ENCODE peak calls at places on chromosomes 12 and 14, in seven cellular contexts. V is uterus; K is fibroblast of lung; Z is gastrocnemius medialis; G is mammary epithelial cell; I is pancreas; J is naive thymus-derived CD4-positive, alpha-beta T cell. S is an unnamed sample.

GRCh38 chr14:64732536-64733120 is 28.4 kb downstream of the PLEKHG3 start:
- DNase-seq in V (no peak), K (no peak), Z (no peak), G (no peak), I (no peak), J (no peak), S (no peak)

GRCh38 chr14:62436256-62436655 is 609.0 kb downstream of the KCNH5 start:
- DNase-seq in V (no peak), K (no peak), Z (no peak), G (peak; percentile 58), I (no peak), J (no peak), S (no peak)

GRCh38 chr14:80211143-80212024 is at the start of gene DIO2:
- DNase-seq in V (no peak), K (peak; percentile 20), Z (peak; percentile 12), G (no peak), I (peak; percentile 19), J (no peak), S (no peak)

GRCh38 chr12:9049520-9050133 is 60.3 kb downstream of the KLRG1 start:
- DNase-seq in V (no peak), K (peak; percentile 74), Z (no peak), G (peak; percentile 28), I (no peak), J (peak; percentile 50), S (no peak)

GRCh38 chr12:104303538-104304151 is at the start of gene EID3:
- DNase-seq in V (peak; percentile 86), K (peak; percentile 75), Z (peak; percentile 75), G (peak; percentile 71), I (peak; percentile 87), J (peak; percentile 86), S (peak; percentile 90)

GRCh38 chr14:90675399-90675798 is 140.8 kb downstream of the TTC7B start:
- DNase-seq in V (no peak), K (peak; percentile 62), Z (peak; percentile 87), G (no peak), I (no peak), J (no peak), S (peak; percentile 45)

GRCh38 chr14:90647469-90647868 is 168.8 kb downstream of the TTC7B start:
- DNase-seq in V (no peak), K (no peak), Z (no peak), G (no peak), I (no peak), J (no peak), S (no peak)

GRCh38 chr12:120539303-120539702 is 5.1 kb downstream of the RNF10 start:
- DNase-seq in V (no peak), K (peak; percentile 56), Z (peak; percentile 47), G (peak; percentile 51), I (no peak), J (no peak), S (peak; percentile 45)

GRCh38 chr12:13242926-13243325 is 46.4 kb downstream of the EMP1 start:
- DNase-seq in V (no peak), K (no peak), Z (no peak), G (no peak), I (no peak), J (no peak), S (no peak)

GRCh38 chr14:91008759-91009409 is 51.6 kb downstream of the RPS6KA5 start:
- DNase-seq in V (no peak), K (peak; percentile 4), Z (no peak), G (no peak), I (no peak), J (no peak), S (no peak)

GRCh38 chr14:68551045-68551683 is 241.7 kb downstream of the ZFP36L1 start:
- DNase-seq in V (peak; percentile 56), K (peak; percentile 42), Z (no peak), G (no peak), I (peak; percentile 10), J (no peak), S (no peak)

GRCh38 chr12:92546826-92547348 is 155.9 kb upstream of the PLEKHG7 start:
- DNase-seq in V (no peak), K (no peak), Z (no peak), G (no peak), I (no peak), J (no peak), S (no peak)

GRCh38 chr12:46259713-46260112 is 9.1 kb downstream of the SLC38A1 start:
- DNase-seq in V (no peak), K (no peak), Z (no peak), G (no peak), I (no peak), J (no peak), S (no peak)

GRCh38 chr14:103782376-103782775 is 65.0 kb downstream of the PPP1R13B start:
- DNase-seq in V (no peak), K (no peak), Z (no peak), G (no peak), I (no peak), J (no peak), S (no peak)

GRCh38 chr14:83706555-83706954 is 1823.4 kb upstream of the FLRT2 start:
- DNase-seq in V (no peak), K (peak; percentile 9), Z (no peak), G (no peak), I (no peak), J (no peak), S (peak; percentile 0)

GRCh38 chr12:124761876-124762275 is 101.8 kb downstream of the SCARB1 start:
- DNase-seq in V (no peak), K (no peak), Z (no peak), G (no peak), I (no peak), J (no peak), S (peak; percentile 35)

GRCh38 chr12:104137902-104138746 is at the start of gene NFYB:
- DNase-seq in V (peak; percentile 97), K (peak; percentile 98), Z (peak; percentile 97), G (peak; percentile 96), I (peak; percentile 95), J (peak; percentile 95), S (peak; percentile 94)

DNA sequence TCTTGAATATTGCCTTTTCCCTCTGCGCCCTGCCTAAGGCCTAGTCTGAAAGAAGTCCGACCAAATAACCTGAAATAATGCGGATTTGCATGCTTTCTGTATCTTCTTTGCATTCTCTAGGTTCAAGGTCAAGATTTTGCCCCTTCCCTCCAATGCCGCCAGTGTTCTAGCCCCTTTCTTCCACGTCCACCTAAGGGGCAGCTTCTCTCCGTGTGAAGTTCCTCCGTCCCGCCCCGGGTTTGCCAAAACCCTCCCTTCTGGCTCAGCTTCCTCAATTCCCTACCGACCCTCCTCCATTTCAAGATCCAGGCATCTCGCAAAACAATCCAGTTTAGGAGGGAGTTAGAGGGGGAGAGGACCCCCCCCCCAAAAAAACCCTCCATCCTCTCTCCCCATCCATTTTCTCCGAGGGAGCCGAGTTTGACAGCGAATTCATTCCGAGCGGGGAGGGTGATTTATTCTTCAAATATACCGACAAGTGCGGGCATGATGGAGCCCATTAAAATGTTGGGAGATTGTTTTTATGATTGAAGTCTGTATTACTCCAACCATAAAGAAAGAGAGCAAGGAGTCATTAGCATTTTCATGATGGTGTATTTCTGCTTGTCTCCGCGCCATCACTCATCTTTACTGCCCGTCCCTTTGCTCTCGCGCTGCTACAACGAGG is 20.9 kb upstream of the ATP5MC2 start:
- DNase-seq in V (no peak), K (no peak), Z (no peak), G (no peak), I (no peak), J (no peak), S (no peak)
- H3K4me3 ChIP-seq in V (peak overlapping the region; percentile 4), K (no peak overlapping the region), Z (peak overlapping the region; percentile 28), G (no peak overlapping the region), I (no peak overlapping the region), J (no peak overlapping the region), S (no peak overlapping the region)

DNA sequence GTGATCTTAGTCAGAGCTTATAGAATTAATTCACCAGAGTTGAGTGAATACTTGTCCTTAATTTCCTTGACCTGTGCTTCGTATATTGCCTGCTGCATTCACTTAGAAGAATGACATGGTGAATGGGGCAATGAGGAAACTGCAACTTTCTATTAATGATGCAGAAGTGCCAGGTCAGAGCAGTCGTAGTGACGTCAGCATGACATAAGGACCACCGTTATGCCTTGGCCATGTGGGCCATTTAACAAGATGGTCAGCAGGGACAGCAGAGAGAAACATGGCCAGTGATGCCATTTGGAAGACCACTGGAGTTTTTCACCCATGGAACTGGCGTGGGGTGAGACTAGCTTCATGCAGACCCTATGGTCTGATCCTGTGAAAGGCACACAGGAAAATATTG is 1469.4 kb upstream of the TMEM132C start:
- DNase-seq in V (no peak), K (no peak), Z (no peak), G (no peak), I (no peak), J (no peak), S (no peak)
- H3K9me3 ChIP-seq in V (no peaks in the 10 kb centered on the region), K (no peaks in the 10 kb centered on the region), Z (no peaks in the 10 kb centered on the region), G (peaks cover 2% of the 10 kb centered on the region), I (no peaks in the 10 kb centered on the region), J (no peaks in the 10 kb centered on the region), S (no peaks in the 10 kb centered on the region)

GRCh38 chr12:56256326-56256960 is 1.7 kb downstream of the ANKRD52 start:
- DNase-seq in V (no peak), K (no peak), Z (no peak), G (no peak), I (no peak), J (no peak), S (peak; percentile 87)

GRCh38 chr12:56255671-56256070 is 2.5 kb downstream of the ANKRD52 start:
- DNase-seq in V (no peak), K (no peak), Z (no peak), G (no peak), I (no peak), J (no peak), S (no peak)

GRCh38 chr12:56257071-56257470 is 1.1 kb downstream of the ANKRD52 start:
- DNase-seq in V (no peak), K (no peak), Z (no peak), G (no peak), I (no peak), J (no peak), S (no peak)

GRCh38 chr12:56248711-56249110 is 9.5 kb downstream of the ANKRD52 start:
- DNase-seq in V (no peak), K (no peak), Z (no peak), G (no peak), I (no peak), J (no peak), S (no peak)

DNA sequence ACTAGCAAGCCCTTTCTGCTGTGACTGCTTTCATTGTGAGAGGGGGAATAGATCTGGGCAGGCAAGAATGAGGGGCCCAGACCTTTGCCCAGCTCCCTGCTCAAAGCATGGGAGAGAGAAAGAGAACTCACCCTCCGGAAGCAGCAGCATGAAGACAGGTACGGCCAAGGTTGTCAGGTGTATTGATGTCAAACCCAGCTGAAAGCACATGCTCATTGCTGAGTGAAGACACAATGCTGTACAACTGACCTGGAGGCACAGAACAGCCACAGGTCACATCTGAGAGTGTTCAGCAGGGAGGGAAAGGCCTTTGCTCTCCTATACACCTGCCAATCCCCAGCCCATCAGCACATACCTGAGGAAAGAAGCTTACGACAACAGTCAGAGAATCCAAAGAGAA is 5.5 kb downstream of the ANKRD52 start:
- DNase-seq in V (no peak), K (no peak), Z (no peak), G (no peak), I (no peak), J (no peak), S (no peak)
- H3K36me3 ChIP-seq in V (no peaks in the 10 kb centered on the region), K (peaks cover 45% of the 10 kb centered on the region), Z (peaks cover 88% of the 10 kb centered on the region), G (peaks cover 42% of the 10 kb centered on the region), I (peaks cover 66% of the 10 kb centered on the region), J (peaks cover 32% of the 10 kb centered on the region), S (peaks cover 92% of the 10 kb centered on the region)

DNA sequence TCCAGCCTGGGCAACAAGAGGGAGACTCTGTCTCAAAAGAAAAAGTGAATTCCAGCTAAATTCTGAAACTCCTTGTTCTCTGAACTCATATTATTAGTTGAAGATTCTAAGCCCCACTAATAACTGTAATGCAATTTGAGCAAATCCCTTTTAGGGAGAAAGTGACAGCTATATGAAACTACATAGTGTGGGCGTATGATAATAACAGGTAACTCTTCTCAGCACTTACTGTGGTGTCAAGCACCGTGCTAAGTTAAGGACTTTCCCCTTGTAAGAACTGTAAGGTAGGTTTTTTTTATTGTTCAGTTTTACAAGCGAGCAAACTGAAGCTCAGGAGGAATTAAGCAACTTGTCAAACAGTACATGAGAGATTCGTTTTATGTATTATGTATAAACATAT is 5.4 kb downstream of the ANKRD13A start:
- DNase-seq in V (no peak), K (no peak), Z (no peak), G (no peak), I (no peak), J (no peak), S (no peak)
- H3K4me3 ChIP-seq in V (no peak overlapping the region), K (no peak overlapping the region), Z (no peak overlapping the region), G (no peak overlapping the region), I (no peak overlapping the region), J (no peak overlapping the region), S (no peak overlapping the region)